ENCODE peak calls at places on chromosome 3, in seven cellular contexts. One of them, this sample, is unnamed.

GRCh38 chr3:169440926-169441325 is 222.6 kb downstream of the MECOM start:
- DNase-seq in heart right ventricle: no peak
- DNase-seq in cardiac muscle cell: no peak
- DNase-seq in fibroblast of mammary gland: no peak
- DNase-seq in fibroblast of lung: no peak
- DNase-seq in B cell: no peak
- DNase-seq in nephron progenitor cell: no peak
- DNase-seq in this sample: no peak

GRCh38 chr3:15647629-15648167 is 46.2 kb downstream of the BTD start:
- DNase-seq in heart right ventricle: no peak
- DNase-seq in cardiac muscle cell: no peak
- DNase-seq in fibroblast of mammary gland: peak; percentile 98
- DNase-seq in fibroblast of lung: peak; percentile 99
- DNase-seq in B cell: peak; percentile 83
- DNase-seq in nephron progenitor cell: no peak
- DNase-seq in this sample: peak; percentile 87

GRCh38 chr3:59759298-59760169 is 709.7 kb upstream of the CFAP20DC start:
- DNase-seq in heart right ventricle: no peak
- DNase-seq in cardiac muscle cell: no peak
- DNase-seq in fibroblast of mammary gland: peak; percentile 18
- DNase-seq in fibroblast of lung: peak; percentile 67
- DNase-seq in B cell: no peak
- DNase-seq in nephron progenitor cell: no peak
- DNase-seq in this sample: no peak

GRCh38 chr3:184541886-184542562 is 19.6 kb upstream of the EPHB3 start:
- DNase-seq in heart right ventricle: no peak
- DNase-seq in cardiac muscle cell: no peak
- DNase-seq in fibroblast of mammary gland: no peak
- DNase-seq in fibroblast of lung: no peak
- DNase-seq in B cell: no peak
- DNase-seq in nephron progenitor cell: no peak
- DNase-seq in this sample: no peak

GRCh38 chr3:190265795-190266194 is 56.5 kb downstream of the CLDN1 start:
- DNase-seq in heart right ventricle: no peak
- DNase-seq in cardiac muscle cell: no peak
- DNase-seq in fibroblast of mammary gland: peak; percentile 28
- DNase-seq in fibroblast of lung: peak; percentile 82
- DNase-seq in B cell: no peak
- DNase-seq in nephron progenitor cell: no peak
- DNase-seq in this sample: peak; percentile 42

GRCh38 chr3:64399205-64399800 is 174.0 kb upstream of the PRICKLE2 start:
- DNase-seq in heart right ventricle: no peak
- DNase-seq in cardiac muscle cell: peak; percentile 67
- DNase-seq in fibroblast of mammary gland: peak; percentile 77
- DNase-seq in fibroblast of lung: peak; percentile 50
- DNase-seq in B cell: no peak
- DNase-seq in nephron progenitor cell: peak; percentile 27
- DNase-seq in this sample: peak; percentile 73

GRCh38 chr3:98777801-98778220 is 14.7 kb downstream of the ST3GAL6 start:
- DNase-seq in heart right ventricle: no peak
- DNase-seq in cardiac muscle cell: no peak
- DNase-seq in fibroblast of mammary gland: peak; percentile 85
- DNase-seq in fibroblast of lung: peak; percentile 79
- DNase-seq in B cell: no peak
- DNase-seq in nephron progenitor cell: no peak
- DNase-seq in this sample: peak; percentile 62

GRCh38 chr3:354433-354832 is 157.9 kb downstream of the CHL1 start:
- DNase-seq in heart right ventricle: no peak
- DNase-seq in cardiac muscle cell: peak; percentile 58
- DNase-seq in fibroblast of mammary gland: peak; percentile 65
- DNase-seq in fibroblast of lung: peak; percentile 37
- DNase-seq in B cell: peak; percentile 58
- DNase-seq in nephron progenitor cell: peak; percentile 47
- DNase-seq in this sample: peak; percentile 8

GRCh38 chr3:32392530-32393302 is 1.1 kb downstream of the CMTM7 start:
- DNase-seq in heart right ventricle: peak; percentile 30
- DNase-seq in cardiac muscle cell: no peak
- DNase-seq in fibroblast of mammary gland: peak; percentile 85
- DNase-seq in fibroblast of lung: peak; percentile 70
- DNase-seq in B cell: no peak
- DNase-seq in nephron progenitor cell: no peak
- DNase-seq in this sample: peak; percentile 59

GRCh38 chr3:157351981-157352380 is 84.7 kb upstream of the PTX3 start:
- DNase-seq in heart right ventricle: no peak
- DNase-seq in cardiac muscle cell: no peak
- DNase-seq in fibroblast of mammary gland: no peak
- DNase-seq in fibroblast of lung: no peak
- DNase-seq in B cell: no peak
- DNase-seq in nephron progenitor cell: no peak
- DNase-seq in this sample: no peak

GRCh38 chr3:115381573-115381912 is 234.5 kb upstream of the ZBTB20 start:
- DNase-seq in heart right ventricle: peak; percentile 58
- DNase-seq in cardiac muscle cell: no peak
- DNase-seq in fibroblast of mammary gland: no peak
- DNase-seq in fibroblast of lung: peak; percentile 30
- DNase-seq in B cell: no peak
- DNase-seq in nephron progenitor cell: no peak
- DNase-seq in this sample: no peak

GRCh38 chr3:149476135-149476684 is 1.7 kb downstream of the TM4SF4 start:
- DNase-seq in heart right ventricle: no peak
- DNase-seq in cardiac muscle cell: no peak
- DNase-seq in fibroblast of mammary gland: no peak
- DNase-seq in fibroblast of lung: no peak
- DNase-seq in B cell: no peak
- DNase-seq in nephron progenitor cell: no peak
- DNase-seq in this sample: no peak

GRCh38 chr3:13047296-13048165 is 25.7 kb downstream of the IQSEC1 start:
- DNase-seq in heart right ventricle: no peak
- DNase-seq in cardiac muscle cell: no peak
- DNase-seq in fibroblast of mammary gland: no peak
- DNase-seq in fibroblast of lung: no peak
- DNase-seq in B cell: no peak
- DNase-seq in nephron progenitor cell: no peak
- DNase-seq in this sample: no peak

GRCh38 chr3:46300461-46300789 is 53.5 kb upstream of the CCR2 start:
- DNase-seq in heart right ventricle: no peak
- DNase-seq in cardiac muscle cell: no peak
- DNase-seq in fibroblast of mammary gland: no peak
- DNase-seq in fibroblast of lung: no peak
- DNase-seq in B cell: no peak
- DNase-seq in nephron progenitor cell: no peak
- DNase-seq in this sample: no peak

GRCh38 chr3:54538346-54538745 is 389.5 kb downstream of the LRTM1 start:
- DNase-seq in heart right ventricle: no peak
- DNase-seq in cardiac muscle cell: peak; percentile 24
- DNase-seq in fibroblast of mammary gland: no peak
- DNase-seq in fibroblast of lung: no peak
- DNase-seq in B cell: no peak
- DNase-seq in nephron progenitor cell: no peak
- DNase-seq in this sample: no peak

GRCh38 chr3:184590795-184591194 is 29.2 kb downstream of the EPHB3 start:
- DNase-seq in heart right ventricle: no peak
- DNase-seq in cardiac muscle cell: no peak
- DNase-seq in fibroblast of mammary gland: no peak
- DNase-seq in fibroblast of lung: peak; percentile 64
- DNase-seq in B cell: no peak
- DNase-seq in nephron progenitor cell: no peak
- DNase-seq in this sample: no peak

GRCh38 chr3:25885544-25885943 is 95.7 kb downstream of the OXSM start:
- DNase-seq in heart right ventricle: no peak
- DNase-seq in cardiac muscle cell: no peak
- DNase-seq in fibroblast of mammary gland: peak; percentile 9
- DNase-seq in fibroblast of lung: peak; percentile 51
- DNase-seq in B cell: no peak
- DNase-seq in nephron progenitor cell: no peak
- DNase-seq in this sample: no peak

DNA sequence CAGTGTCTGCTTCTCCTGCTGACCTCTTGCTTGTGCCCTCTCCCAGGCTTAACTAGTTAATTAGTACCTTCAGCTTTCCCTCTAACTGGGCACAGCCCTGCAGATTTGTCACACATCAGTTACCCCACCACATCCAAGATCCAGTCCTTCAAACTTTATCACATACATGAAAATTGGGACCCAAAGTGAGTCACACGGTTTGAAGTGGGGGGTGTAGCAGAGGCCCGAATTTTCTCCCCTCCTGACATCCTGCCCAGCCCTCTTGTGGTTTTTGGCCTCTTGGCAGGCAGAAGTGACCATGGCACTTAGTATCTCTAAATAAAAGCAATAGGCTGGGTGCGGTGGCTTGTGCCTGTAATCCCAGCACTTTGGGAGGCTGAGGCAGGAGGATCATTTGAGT is 3.9 kb downstream of the MAPKAPK3 start:
- DNase-seq in heart right ventricle: no peak
- DNase-seq in cardiac muscle cell: no peak
- DNase-seq in fibroblast of mammary gland: peak; percentile 25
- DNase-seq in fibroblast of lung: peak; percentile 19
- DNase-seq in B cell: no peak
- DNase-seq in nephron progenitor cell: no peak
- DNase-seq in this sample: no peak
- TF ChIP-seq CTCF in heart right ventricle: no peak
- TF ChIP-seq CTCF in cardiac muscle cell: no peak
- TF ChIP-seq CTCF in fibroblast of mammary gland: no peak
- TF ChIP-seq CTCF in fibroblast of lung: no peak
- TF ChIP-seq CTCF in B cell: no peak
- TF ChIP-seq CTCF in nephron progenitor cell: no peak
- TF ChIP-seq CTCF in this sample: no peak

GRCh38 chr3:137514853-137515252 is 249.3 kb upstream of the SOX14 start:
- DNase-seq in heart right ventricle: no peak
- DNase-seq in cardiac muscle cell: no peak
- DNase-seq in fibroblast of mammary gland: no peak
- DNase-seq in fibroblast of lung: no peak
- DNase-seq in B cell: no peak
- DNase-seq in nephron progenitor cell: no peak
- DNase-seq in this sample: no peak

GRCh38 chr3:137509354-137510045 is 254.6 kb upstream of the SOX14 start:
- DNase-seq in heart right ventricle: no peak
- DNase-seq in cardiac muscle cell: no peak
- DNase-seq in fibroblast of mammary gland: no peak
- DNase-seq in fibroblast of lung: no peak
- DNase-seq in B cell: no peak
- DNase-seq in nephron progenitor cell: peak; percentile 2
- DNase-seq in this sample: no peak

DNA sequence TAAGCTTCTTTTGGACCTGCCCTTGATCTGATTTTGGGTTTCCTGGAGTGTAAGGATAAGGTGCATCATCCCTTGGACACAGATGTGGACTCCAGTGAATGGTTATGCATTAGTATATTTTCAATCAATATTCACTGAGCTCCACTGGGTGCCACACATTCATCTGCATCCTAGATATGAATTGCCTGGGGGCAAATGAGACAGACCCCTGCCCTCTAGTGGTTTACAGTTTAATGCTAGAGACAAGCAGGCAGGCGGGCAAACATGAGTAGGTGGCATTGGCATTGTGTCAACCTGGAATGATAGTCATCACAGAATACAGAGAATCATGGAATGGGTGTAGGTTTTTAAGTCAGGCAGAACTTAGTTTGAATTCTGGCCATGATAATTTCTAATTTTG is 252.5 kb upstream of the SOX14 start:
- DNase-seq in heart right ventricle: no peak
- DNase-seq in cardiac muscle cell: no peak
- DNase-seq in fibroblast of mammary gland: no peak
- DNase-seq in fibroblast of lung: no peak
- DNase-seq in B cell: no peak
- DNase-seq in nephron progenitor cell: no peak
- DNase-seq in this sample: no peak
- TF ChIP-seq CTCF in heart right ventricle: no peak
- TF ChIP-seq CTCF in cardiac muscle cell: no peak
- TF ChIP-seq CTCF in fibroblast of mammary gland: no peak
- TF ChIP-seq CTCF in fibroblast of lung: no peak
- TF ChIP-seq CTCF in B cell: no peak
- TF ChIP-seq CTCF in nephron progenitor cell: no peak
- TF ChIP-seq CTCF in this sample: no peak

DNA sequence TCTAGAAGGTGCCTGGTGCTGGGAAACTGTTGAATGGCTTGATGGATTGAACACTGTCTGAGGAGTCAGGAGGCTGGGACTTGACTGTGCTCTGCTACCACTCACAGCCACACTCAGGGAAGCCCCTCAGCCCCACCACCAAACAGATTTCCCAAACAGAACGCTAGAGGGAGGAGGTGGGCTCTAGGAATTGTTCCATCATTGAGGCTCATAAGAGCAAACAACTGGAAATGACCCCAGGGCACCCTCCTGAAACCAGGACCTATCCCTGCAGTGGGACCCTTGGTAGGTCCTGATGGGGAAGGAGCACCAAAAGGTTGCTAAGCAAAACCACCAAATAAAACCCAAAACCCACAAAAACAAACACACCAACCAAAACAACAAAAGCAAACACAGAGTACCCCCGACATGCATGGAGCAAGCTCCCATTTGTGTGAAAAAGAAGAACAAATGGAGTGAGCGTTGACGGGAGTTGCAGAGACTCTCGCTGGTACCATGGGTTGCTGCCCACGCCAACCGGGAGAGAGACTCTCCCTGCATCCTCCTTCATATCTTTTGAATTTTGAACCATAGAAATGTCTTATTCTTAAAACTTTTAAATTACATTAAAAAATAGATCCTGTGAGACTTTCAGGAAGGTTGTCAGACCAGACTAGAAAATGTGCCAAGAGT is 45.6 kb downstream of the ABTB1 start:
- DNase-seq in heart right ventricle: no peak
- DNase-seq in cardiac muscle cell: no peak
- DNase-seq in fibroblast of mammary gland: no peak
- DNase-seq in fibroblast of lung: no peak
- DNase-seq in B cell: no peak
- DNase-seq in nephron progenitor cell: no peak
- DNase-seq in this sample: no peak
- TF ChIP-seq CTCF in heart right ventricle: no peak
- TF ChIP-seq CTCF in cardiac muscle cell: no peak
- TF ChIP-seq CTCF in fibroblast of mammary gland: no peak
- TF ChIP-seq CTCF in fibroblast of lung: no peak
- TF ChIP-seq CTCF in B cell: no peak
- TF ChIP-seq CTCF in nephron progenitor cell: no peak
- TF ChIP-seq CTCF in this sample: no peak

GRCh38 chr3:78496458-78496857 is 1271.3 kb downstream of the ROBO1 start:
- DNase-seq in heart right ventricle: no peak
- DNase-seq in cardiac muscle cell: no peak
- DNase-seq in fibroblast of mammary gland: no peak
- DNase-seq in fibroblast of lung: no peak
- DNase-seq in B cell: no peak
- DNase-seq in nephron progenitor cell: no peak
- DNase-seq in this sample: no peak

GRCh38 chr3:78497025-78497424 is 1270.8 kb downstream of the ROBO1 start:
- DNase-seq in heart right ventricle: peak; percentile 9
- DNase-seq in cardiac muscle cell: peak; percentile 47
- DNase-seq in fibroblast of mammary gland: no peak
- DNase-seq in fibroblast of lung: no peak
- DNase-seq in B cell: no peak
- DNase-seq in nephron progenitor cell: no peak
- DNase-seq in this sample: no peak

GRCh38 chr3:78494831-78495230 is 1273.0 kb downstream of the ROBO1 start:
- DNase-seq in heart right ventricle: no peak
- DNase-seq in cardiac muscle cell: no peak
- DNase-seq in fibroblast of mammary gland: no peak
- DNase-seq in fibroblast of lung: no peak
- DNase-seq in B cell: no peak
- DNase-seq in nephron progenitor cell: no peak
- DNase-seq in this sample: no peak

GRCh38 chr3:78495326-78495725 is 1272.5 kb downstream of the ROBO1 start:
- DNase-seq in heart right ventricle: no peak
- DNase-seq in cardiac muscle cell: no peak
- DNase-seq in fibroblast of mammary gland: no peak
- DNase-seq in fibroblast of lung: no peak
- DNase-seq in B cell: no peak
- DNase-seq in nephron progenitor cell: no peak
- DNase-seq in this sample: no peak

GRCh38 chr3:78497692-78498091 is 1270.1 kb downstream of the ROBO1 start:
- DNase-seq in heart right ventricle: no peak
- DNase-seq in cardiac muscle cell: no peak
- DNase-seq in fibroblast of mammary gland: no peak
- DNase-seq in fibroblast of lung: no peak
- DNase-seq in B cell: no peak
- DNase-seq in nephron progenitor cell: no peak
- DNase-seq in this sample: no peak
- TF ChIP-seq CTCF in heart right ventricle: peak; percentile 4
- TF ChIP-seq CTCF in cardiac muscle cell: no peak
- TF ChIP-seq CTCF in fibroblast of mammary gland: no peak
- TF ChIP-seq CTCF in fibroblast of lung: no peak
- TF ChIP-seq CTCF in B cell: no peak
- TF ChIP-seq CTCF in nephron progenitor cell: no peak
- TF ChIP-seq CTCF in this sample: no peak